ENCODE peak calls at places on chromosomes 7 and 10, in nine cellular contexts. One of them, this sample, is unnamed.

GRCh38 chr7:10015687-10016086 is 958.0 kb upstream of the PHF14 start:
- DNase-seq in tibial artery: no peak
- DNase-seq in upper lobe of left lung: no peak
- DNase-seq in endodermal cell: no peak
- DNase-seq in stomach: no peak
- DNase-seq in A549: no peak
- DNase-seq in left lung: no peak
- DNase-seq in AG04450: no peak
- DNase-seq in cardiac fibroblast: no peak
- DNase-seq in this sample: no peak

GRCh38 chr7:47104206-47104549 is 477.7 kb downstream of the TNS3 start:
- DNase-seq in tibial artery: no peak
- DNase-seq in upper lobe of left lung: no peak
- DNase-seq in endodermal cell: peak
- DNase-seq in stomach: no peak
- DNase-seq in A549: no peak
- DNase-seq in left lung: no peak
- DNase-seq in AG04450: no peak
- DNase-seq in cardiac fibroblast: no peak
- DNase-seq in this sample: no peak

GRCh38 chr7:134454277-134454676 is 4.6 kb downstream of the AKR1B1 start:
- DNase-seq in tibial artery: no peak
- DNase-seq in upper lobe of left lung: no peak
- DNase-seq in endodermal cell: no peak
- DNase-seq in stomach: no peak
- DNase-seq in A549: no peak
- DNase-seq in left lung: no peak
- DNase-seq in AG04450: no peak
- DNase-seq in cardiac fibroblast: no peak
- DNase-seq in this sample: no peak

GRCh38 chr7:17234398-17235021 is 63.9 kb upstream of the AHR start:
- DNase-seq in tibial artery: peak
- DNase-seq in upper lobe of left lung: no peak
- DNase-seq in endodermal cell: no peak
- DNase-seq in stomach: no peak
- DNase-seq in A549: peak
- DNase-seq in left lung: no peak
- DNase-seq in AG04450: peak
- DNase-seq in cardiac fibroblast: peak
- DNase-seq in this sample: no peak

GRCh38 chr7:78020874-78021249 is 222.3 kb downstream of the PHTF2 start:
- DNase-seq in tibial artery: no peak
- DNase-seq in upper lobe of left lung: no peak
- DNase-seq in endodermal cell: no peak
- DNase-seq in stomach: no peak
- DNase-seq in A549: no peak
- DNase-seq in left lung: no peak
- DNase-seq in AG04450: no peak
- DNase-seq in cardiac fibroblast: no peak
- DNase-seq in this sample: no peak

GRCh38 chr7:133376514-133376913 is 123.6 kb downstream of the EXOC4 start:
- DNase-seq in tibial artery: no peak
- DNase-seq in upper lobe of left lung: no peak
- DNase-seq in endodermal cell: no peak
- DNase-seq in stomach: no peak
- DNase-seq in A549: no peak
- DNase-seq in left lung: no peak
- DNase-seq in AG04450: no peak
- DNase-seq in cardiac fibroblast: no peak
- DNase-seq in this sample: no peak

GRCh38 chr10:50540069-50540825 is 83.5 kb downstream of the SGMS1 start:
- DNase-seq in tibial artery: no peak
- DNase-seq in upper lobe of left lung: no peak
- DNase-seq in endodermal cell: no peak
- DNase-seq in stomach: no peak
- DNase-seq in A549: no peak
- DNase-seq in left lung: no peak
- DNase-seq in AG04450: no peak
- DNase-seq in cardiac fibroblast: peak
- DNase-seq in this sample: no peak

GRCh38 chr10:11663763-11664555 is 52.5 kb upstream of the USP6NL start:
- DNase-seq in tibial artery: no peak
- DNase-seq in upper lobe of left lung: no peak
- DNase-seq in endodermal cell: no peak
- DNase-seq in stomach: no peak
- DNase-seq in A549: no peak
- DNase-seq in left lung: no peak
- DNase-seq in AG04450: no peak
- DNase-seq in cardiac fibroblast: no peak
- DNase-seq in this sample: peak

GRCh38 chr10:19719320-19719719 is 96.9 kb upstream of the PLXDC2 start:
- DNase-seq in tibial artery: no peak
- DNase-seq in upper lobe of left lung: no peak
- DNase-seq in endodermal cell: no peak
- DNase-seq in stomach: no peak
- DNase-seq in A549: no peak
- DNase-seq in left lung: no peak
- DNase-seq in AG04450: peak
- DNase-seq in cardiac fibroblast: peak
- DNase-seq in this sample: no peak

GRCh38 chr7:90192876-90193765 is 18.4 kb upstream of the STEAP2 start:
- DNase-seq in tibial artery: no peak
- DNase-seq in upper lobe of left lung: no peak
- DNase-seq in endodermal cell: no peak
- DNase-seq in stomach: no peak
- DNase-seq in A549: no peak
- DNase-seq in left lung: no peak
- DNase-seq in AG04450: no peak
- DNase-seq in cardiac fibroblast: peak
- DNase-seq in this sample: no peak

GRCh38 chr7:85890244-85890811 is 703.5 kb upstream of the SEMA3D start:
- DNase-seq in tibial artery: no peak
- DNase-seq in upper lobe of left lung: no peak
- DNase-seq in endodermal cell: no peak
- DNase-seq in stomach: no peak
- DNase-seq in A549: peak
- DNase-seq in left lung: no peak
- DNase-seq in AG04450: no peak
- DNase-seq in cardiac fibroblast: peak
- DNase-seq in this sample: peak

GRCh38 chr10:127125331-127125730 is 71.1 kb downstream of the INSYN2A start:
- DNase-seq in tibial artery: no peak
- DNase-seq in upper lobe of left lung: no peak
- DNase-seq in endodermal cell: no peak
- DNase-seq in stomach: no peak
- DNase-seq in A549: no peak
- DNase-seq in left lung: no peak
- DNase-seq in AG04450: no peak
- DNase-seq in cardiac fibroblast: no peak
- DNase-seq in this sample: no peak

GRCh38 chr7:1055084-1055450 is 10.7 kb downstream of the GPR146 start:
- DNase-seq in tibial artery: peak
- DNase-seq in upper lobe of left lung: peak
- DNase-seq in endodermal cell: no peak
- DNase-seq in stomach: peak
- DNase-seq in A549: no peak
- DNase-seq in left lung: peak
- DNase-seq in AG04450: peak
- DNase-seq in cardiac fibroblast: no peak
- DNase-seq in this sample: no peak

GRCh38 chr7:102836206-102836938 is 76.4 kb upstream of the LRRC17 start:
- DNase-seq in tibial artery: no peak
- DNase-seq in upper lobe of left lung: no peak
- DNase-seq in endodermal cell: no peak
- DNase-seq in stomach: no peak
- DNase-seq in A549: peak
- DNase-seq in left lung: no peak
- DNase-seq in AG04450: peak
- DNase-seq in cardiac fibroblast: peak
- DNase-seq in this sample: no peak

GRCh38 chr10:51397695-51398094 is 301.7 kb downstream of the CSTF2T start:
- DNase-seq in tibial artery: peak
- DNase-seq in upper lobe of left lung: no peak
- DNase-seq in endodermal cell: no peak
- DNase-seq in stomach: peak
- DNase-seq in A549: no peak
- DNase-seq in left lung: no peak
- DNase-seq in AG04450: no peak
- DNase-seq in cardiac fibroblast: peak
- DNase-seq in this sample: no peak

GRCh38 chr10:5618829-5619228 is 47.6 kb downstream of the ASB13 start:
- DNase-seq in tibial artery: peak
- DNase-seq in upper lobe of left lung: peak
- DNase-seq in endodermal cell: no peak
- DNase-seq in stomach: no peak
- DNase-seq in A549: no peak
- DNase-seq in left lung: no peak
- DNase-seq in AG04450: no peak
- DNase-seq in cardiac fibroblast: no peak
- DNase-seq in this sample: no peak

GRCh38 chr7:74587435-74588126 is 69.9 kb upstream of the GTF2I start:
- DNase-seq in tibial artery: peak
- DNase-seq in upper lobe of left lung: peak
- DNase-seq in endodermal cell: peak
- DNase-seq in stomach: peak
- DNase-seq in A549: peak
- DNase-seq in left lung: peak
- DNase-seq in AG04450: peak
- DNase-seq in cardiac fibroblast: peak
- DNase-seq in this sample: peak

GRCh38 chr10:126135177-126135576 is 238.8 kb downstream of the FANK1 start:
- DNase-seq in tibial artery: no peak
- DNase-seq in upper lobe of left lung: no peak
- DNase-seq in endodermal cell: peak
- DNase-seq in stomach: no peak
- DNase-seq in A549: no peak
- DNase-seq in left lung: no peak
- DNase-seq in AG04450: no peak
- DNase-seq in cardiac fibroblast: peak
- DNase-seq in this sample: no peak

GRCh38 chr7:134686782-134687181 is 40.1 kb downstream of the BPGM start:
- DNase-seq in tibial artery: no peak
- DNase-seq in upper lobe of left lung: no peak
- DNase-seq in endodermal cell: no peak
- DNase-seq in stomach: no peak
- DNase-seq in A549: peak
- DNase-seq in left lung: no peak
- DNase-seq in AG04450: no peak
- DNase-seq in cardiac fibroblast: peak
- DNase-seq in this sample: no peak

DNA sequence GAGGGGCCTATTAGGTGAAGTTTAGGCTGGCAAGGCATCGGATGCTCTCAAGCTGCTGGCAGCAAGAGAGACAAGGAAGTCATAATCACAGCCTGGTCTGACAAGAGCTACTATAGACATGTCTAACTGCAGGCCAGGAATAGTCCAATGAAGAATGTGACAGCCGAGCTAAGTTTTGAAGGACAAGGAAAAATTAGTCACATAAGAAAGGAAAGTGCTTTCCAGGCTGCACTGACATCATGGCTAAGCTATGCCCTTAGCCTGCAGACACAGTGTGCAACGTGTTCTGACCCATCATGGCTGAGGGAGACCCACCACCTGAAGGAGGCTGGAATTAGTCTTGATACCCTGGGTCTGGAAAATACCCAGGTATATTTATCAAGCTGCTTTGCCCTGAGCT is 281.1 kb downstream of the PLXNA4 start:
- DNase-seq in tibial artery: no peak
- DNase-seq in upper lobe of left lung: no peak
- DNase-seq in endodermal cell: no peak
- DNase-seq in stomach: no peak
- DNase-seq in A549: no peak
- DNase-seq in left lung: no peak
- DNase-seq in AG04450: no peak
- DNase-seq in cardiac fibroblast: peak
- DNase-seq in this sample: no peak
- TF ChIP-seq CTCF in tibial artery: no peak
- TF ChIP-seq CTCF in upper lobe of left lung: no peak
- TF ChIP-seq CTCF in endodermal cell: no peak
- TF ChIP-seq CTCF in stomach: no peak
- TF ChIP-seq CTCF in A549: no peak
- TF ChIP-seq CTCF in left lung: no peak
- TF ChIP-seq CTCF in AG04450: no peak
- TF ChIP-seq CTCF in cardiac fibroblast: no peak
- TF ChIP-seq CTCF in this sample: no peak

DNA sequence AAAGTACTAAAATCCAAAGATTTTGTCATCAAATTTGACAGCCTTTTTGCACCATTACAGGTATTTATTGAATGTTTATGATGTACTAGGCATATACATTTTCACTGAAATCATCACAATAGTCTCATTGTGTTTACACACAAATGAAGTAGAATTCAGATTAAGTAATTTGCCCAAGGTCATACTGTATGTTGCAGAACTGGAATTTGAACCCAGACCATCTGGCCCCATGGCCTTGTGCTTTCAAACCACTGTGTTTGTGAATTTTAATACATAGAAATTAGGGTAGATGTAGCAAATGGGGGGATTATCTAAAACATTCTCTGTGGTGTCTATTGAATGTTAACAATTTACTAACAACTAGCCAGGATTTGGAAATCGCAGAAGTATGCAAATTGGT is 94.8 kb downstream of the POLL start:
- DNase-seq in tibial artery: no peak
- DNase-seq in upper lobe of left lung: no peak
- DNase-seq in endodermal cell: no peak
- DNase-seq in stomach: no peak
- DNase-seq in A549: no peak
- DNase-seq in left lung: no peak
- DNase-seq in AG04450: no peak
- DNase-seq in cardiac fibroblast: no peak
- DNase-seq in this sample: no peak
- H3K4me3 ChIP-seq in tibial artery: no peak
- H3K4me3 ChIP-seq in upper lobe of left lung: no peak
- H3K4me3 ChIP-seq in endodermal cell: no peak
- H3K4me3 ChIP-seq in stomach: no peak
- H3K4me3 ChIP-seq in A549: no peak
- H3K4me3 ChIP-seq in left lung: no peak
- H3K4me3 ChIP-seq in AG04450: no peak
- H3K4me3 ChIP-seq in cardiac fibroblast: no peak
- H3K4me3 ChIP-seq in this sample: no peak

GRCh38 chr7:14698239-14698638 is 204.3 kb downstream of the DGKB start:
- DNase-seq in tibial artery: no peak
- DNase-seq in upper lobe of left lung: no peak
- DNase-seq in endodermal cell: no peak
- DNase-seq in stomach: no peak
- DNase-seq in A549: no peak
- DNase-seq in left lung: no peak
- DNase-seq in AG04450: no peak
- DNase-seq in cardiac fibroblast: peak
- DNase-seq in this sample: no peak
- TF ChIP-seq CTCF in tibial artery: no peak
- TF ChIP-seq CTCF in upper lobe of left lung: no peak
- TF ChIP-seq CTCF in endodermal cell: peak
- TF ChIP-seq CTCF in stomach: no peak
- TF ChIP-seq CTCF in A549: no peak
- TF ChIP-seq CTCF in left lung: no peak
- TF ChIP-seq CTCF in AG04450: no peak
- TF ChIP-seq CTCF in cardiac fibroblast: no peak
- TF ChIP-seq CTCF in this sample: peak

GRCh38 chr10:101773923-101774588 is 1.9 kb downstream of the FGF8 start:
- DNase-seq in tibial artery: no peak
- DNase-seq in upper lobe of left lung: peak
- DNase-seq in endodermal cell: peak
- DNase-seq in stomach: no peak
- DNase-seq in A549: no peak
- DNase-seq in left lung: peak
- DNase-seq in AG04450: no peak
- DNase-seq in cardiac fibroblast: no peak
- DNase-seq in this sample: no peak
- H3K4me3 ChIP-seq in tibial artery: no peak
- H3K4me3 ChIP-seq in upper lobe of left lung: no peak
- H3K4me3 ChIP-seq in endodermal cell: peak
- H3K4me3 ChIP-seq in stomach: no peak
- H3K4me3 ChIP-seq in A549: no peak
- H3K4me3 ChIP-seq in left lung: no peak
- H3K4me3 ChIP-seq in AG04450: no peak
- H3K4me3 ChIP-seq in cardiac fibroblast: no peak
- H3K4me3 ChIP-seq in this sample: no peak